ENCODE peak calls at places on chromosomes 2 and 18, in nine cellular contexts. C, S, H, B, E, J, R, T and X are unnamed samples.

GRCh38 chr2:63792523-63792922 is 49.2 kb upstream of the UGP2 start:
- DNase-seq in T (no peak), S (no peak), C (no peak), E (peak; percentile 57), R (no peak), J (no peak), B (no peak), H (no peak), X (no peak)

GRCh38 chr18:50819027-50819726 is 639 bp downstream of the MRO start:
- DNase-seq in E (no peak), T (peak; percentile 26), J (no peak), S (peak; percentile 55), B (peak; percentile 78), H (no peak), R (no peak), C (no peak), X (peak; percentile 33)

GRCh38 chr2:236561874-236562273 is 7.8 kb upstream of the ACKR3 start:
- DNase-seq in E (no peak), H (no peak), J (no peak), R (no peak), S (no peak), C (no peak), B (no peak), T (no peak), X (no peak)

GRCh38 chr2:160869411-160869810 is 290.8 kb upstream of the TANK start:
- DNase-seq in J (no peak), T (no peak), S (no peak), H (no peak), B (no peak), R (no peak), C (no peak), E (peak; percentile 73), X (no peak)

GRCh38 chr18:34493099-34493544 is 217.0 kb upstream of the DTNA start:
- DNase-seq in R (no peak), S (peak; percentile 76), E (no peak), H (peak; percentile 25), B (peak; percentile 78), C (peak; percentile 41), J (no peak), T (peak; percentile 62), X (peak; percentile 82)

GRCh38 chr2:85326946-85327756 is 638 bp downstream of the TGOLN2 start:
- DNase-seq in S (peak; percentile 71), J (peak; percentile 66), T (peak; percentile 63), B (no peak), H (no peak), R (peak; percentile 83), E (no peak), C (no peak), X (peak; percentile 51)

GRCh38 chr2:116669782-116670181 is 1144.7 kb upstream of the DDX18 start:
- DNase-seq in J (no peak), R (no peak), S (no peak), T (no peak), C (no peak), H (no peak), E (no peak), B (no peak), X (no peak)

GRCh38 chr2:164599954-164600589 is 21.2 kb downstream of the GRB14 start:
- DNase-seq in B (peak; percentile 52), H (no peak), C (no peak), J (no peak), R (no peak), E (no peak), T (no peak), S (no peak), X (no peak)

GRCh38 chr2:65557616-65558573 is 125.5 kb upstream of the SPRED2 start:
- DNase-seq in E (no peak), B (no peak), J (no peak), R (no peak), C (no peak), T (no peak), S (no peak), H (no peak), X (no peak)

GRCh38 chr2:234164499-234165409 is 114.3 kb downstream of the SPP2 start:
- DNase-seq in H (no peak), C (no peak), R (peak; percentile 83), E (no peak), T (no peak), S (no peak), B (no peak), J (peak; percentile 38), X (no peak)

GRCh38 chr2:37427241-37427640 is 82.8 kb downstream of the QPCT start:
- DNase-seq in H (no peak), C (no peak), J (no peak), S (no peak), E (no peak), R (no peak), T (no peak), B (no peak), X (no peak)

GRCh38 chr2:164754157-164755093 is 87.2 kb downstream of the COBLL1 start:
- DNase-seq in S (no peak), C (no peak), B (no peak), T (no peak), E (no peak), R (no peak), J (no peak), H (no peak), X (no peak)

GRCh38 chr18:28689591-28689990 is 512.7 kb upstream of the CDH2 start:
- DNase-seq in R (no peak), E (no peak), S (no peak), C (no peak), J (no peak), H (no peak), T (no peak), B (no peak), X (no peak)

GRCh38 chr18:76564117-76564516 is 69.1 kb upstream of the ZNF516 start:
- DNase-seq in R (no peak), J (no peak), C (no peak), T (no peak), H (no peak), E (peak; percentile 61), S (no peak), B (peak; percentile 4), X (no peak)

GRCh38 chr2:219149667-219150066 is 10.9 kb downstream of the NHEJ1 start:
- DNase-seq in E (no peak), R (no peak), J (no peak), C (no peak), T (no peak), S (no peak), B (no peak), H (no peak), X (no peak)

GRCh38 chr2:100073110-100073509 is 69.3 kb downstream of the AFF3 start:
- DNase-seq in T (no peak), B (no peak), C (no peak), R (no peak), E (no peak), S (no peak), J (no peak), H (no peak), X (peak; percentile 42)

DNA sequence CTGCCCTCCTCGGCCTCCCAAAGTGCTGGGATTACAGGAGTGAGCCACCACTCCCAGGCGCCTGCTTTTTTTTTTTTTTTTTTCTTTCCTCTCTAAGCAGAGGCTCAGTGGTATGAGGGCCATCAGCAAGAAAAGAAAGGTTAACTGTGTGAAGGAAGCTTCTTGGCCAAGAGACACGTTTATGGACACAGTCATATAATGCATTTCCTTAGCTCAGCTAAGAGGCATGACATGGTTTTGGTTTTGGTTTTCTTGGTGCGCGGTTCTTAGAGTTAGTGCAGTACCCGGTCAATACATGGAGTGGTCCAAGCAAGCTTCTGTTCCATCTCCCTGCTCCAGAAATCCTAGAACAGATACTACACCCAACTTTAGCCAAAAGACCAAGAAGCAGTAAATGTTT is 42.6 kb downstream of the RALBP1 start:
- DNase-seq in E (no peak), C (no peak), B (no peak), T (no peak), J (no peak), R (no peak), H (no peak), S (no peak), X (no peak)
- H3K4me3 ChIP-seq in E (no peak overlapping the region), C (no peak overlapping the region), B (no peak overlapping the region), T (no peak overlapping the region), J (no peak overlapping the region), R (no peak overlapping the region), H (no peak overlapping the region), S (no peak overlapping the region), X (no peak overlapping the region)

DNA sequence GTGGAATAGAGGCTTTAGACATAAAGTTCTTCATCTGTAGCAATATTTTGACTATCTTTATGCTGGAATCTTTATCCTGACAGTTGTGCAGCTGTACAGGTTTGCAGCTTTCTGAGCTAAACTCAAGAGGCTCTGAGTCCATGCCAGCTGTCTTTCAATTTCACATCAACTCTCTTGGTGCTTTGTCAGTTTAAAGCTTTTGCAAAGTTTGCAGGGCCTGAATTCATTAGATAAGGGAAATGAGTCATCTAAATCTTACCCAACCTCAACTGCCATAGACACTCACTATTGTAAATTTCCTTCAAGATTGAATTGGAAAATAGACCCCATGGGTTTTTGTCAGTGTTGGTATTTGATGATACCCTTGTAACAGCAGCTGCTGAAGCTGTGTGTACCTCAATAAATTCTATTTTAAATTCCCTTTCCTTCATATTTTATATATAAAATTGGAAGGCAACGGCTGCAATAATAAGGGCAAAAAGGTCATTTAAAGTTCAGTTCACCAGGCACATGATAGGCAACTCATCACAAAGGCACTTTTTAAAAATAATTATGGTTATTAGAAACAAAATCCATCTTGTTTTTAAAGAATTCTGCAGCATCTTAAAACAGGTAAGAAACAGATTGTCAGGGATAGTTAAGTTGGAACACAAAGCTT is 169.9 kb upstream of the SLC39A10 start:
- DNase-seq in S (no peak), H (no peak), B (no peak), T (no peak), J (peak; percentile 3), E (peak; percentile 26), R (no peak), C (no peak), X (no peak)
- H3K27ac ChIP-seq in S (no peak overlapping the region), H (no peak overlapping the region), B (no peak overlapping the region), T (no peak overlapping the region), J (no peak overlapping the region), E (no peak overlapping the region), R (no peak overlapping the region), C (peak overlapping the region; percentile 13), X (no peak overlapping the region)

DNA sequence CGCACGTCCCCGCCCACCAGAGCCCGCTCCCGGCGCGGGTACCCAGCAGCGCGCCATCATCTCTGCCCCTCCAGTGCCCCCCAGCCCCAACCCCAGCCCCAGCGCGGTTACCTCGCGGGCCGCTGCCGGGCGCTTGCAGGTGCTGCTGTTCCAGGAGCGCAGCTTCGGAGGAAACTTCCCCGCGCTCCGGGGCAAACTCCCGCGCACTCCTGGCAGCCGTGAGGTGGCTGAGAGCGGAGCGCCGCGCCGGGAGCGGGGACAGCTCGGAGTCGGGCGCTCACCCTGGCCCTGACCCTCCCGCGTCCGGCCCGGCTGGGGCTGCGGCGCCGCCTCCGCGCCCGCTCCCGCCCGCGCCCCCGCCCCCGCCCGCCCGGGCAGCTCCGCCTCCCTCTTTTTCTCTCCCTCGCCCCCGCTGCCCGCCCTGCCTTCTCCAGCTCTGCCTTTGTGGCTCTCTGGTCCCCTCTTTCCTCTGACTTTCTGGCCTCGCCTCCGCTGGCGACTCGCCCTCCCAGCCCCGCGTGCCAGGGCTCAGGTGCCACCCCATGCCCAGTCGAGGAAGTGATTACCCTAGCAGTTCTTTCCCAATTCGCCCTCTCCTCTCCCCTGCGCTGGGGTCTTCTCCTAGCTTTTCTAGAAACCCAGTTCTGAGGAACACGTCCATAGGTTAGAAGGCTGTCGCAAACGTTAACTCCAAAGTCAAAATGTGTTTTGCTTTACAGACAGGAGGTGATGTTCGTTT is at the start of gene CHST9:
- DNase-seq in C (no peak), J (no peak), E (no peak), B (peak; percentile 80), T (no peak), H (no peak), S (peak; percentile 45), R (no peak), X (peak; percentile 46)
- H3K4me3 ChIP-seq in C (no peak within 1 kb of the TSS), J (no peak within 1 kb of the TSS), E (no peak within 1 kb of the TSS), B (peak within 1 kb of the TSS; percentile 64), T (peak within 1 kb of the TSS; percentile 9), H (peak within 1 kb of the TSS; percentile 95), S (peak within 1 kb of the TSS; percentile 37), R (no peak within 1 kb of the TSS), X (peak within 1 kb of the TSS; percentile 72)

GRCh38 chr2:16324971-16325612 is 340.5 kb downstream of the CYRIA start:
- DNase-seq in C (no peak), S (no peak), R (no peak), H (no peak), T (no peak), J (no peak), B (no peak), E (no peak), X (no peak)
- H3K27ac ChIP-seq in C (no peak overlapping the region), S (no peak overlapping the region), R (no peak overlapping the region), H (no peak overlapping the region), T (no peak overlapping the region), J (no peak overlapping the region), B (no peak overlapping the region), E (no peak overlapping the region), X (no peak overlapping the region)